ENCODE peak calls at places on chromosome 7, in nine cellular contexts. O is OCI-LY7, I is mammary epithelial cell, X is heart left ventricle, W is HCT116, G is esophagus squamous epithelium, Y is heart right ventricle, E is prostate gland, K is K562. B is an unnamed sample.

GRCh38 chr7:134991469-134992339 is 5.4 kb downstream of the AGBL3 start:
- DNase-seq in O (no peak), I (no peak), K (no peak), E (no peak), Y (no peak), X (no peak), G (no peak), W (no peak), B (no peak)

GRCh38 chr7:77738871-77739270 is 42.6 kb downstream of the RSBN1L start:
- DNase-seq in E (no peak), O (no peak), Y (no peak), X (no peak), G (no peak), I (no peak), K (no peak), W (no peak), B (no peak)

GRCh38 chr7:128257458-128257857 is 16.4 kb downstream of the LEP start:
- DNase-seq in K (no peak), O (no peak), I (no peak), X (no peak), W (no peak), Y (no peak), E (no peak), G (no peak), B (no peak)

GRCh38 chr7:40192036-40192435 is 57.2 kb downstream of the SUGCT start:
- DNase-seq in I (peak; percentile 46), X (no peak), K (no peak), W (no peak), O (no peak), E (no peak), Y (no peak), G (no peak), B (no peak)

GRCh38 chr7:81484266-81484665 is 285.6 kb downstream of the HGF start:
- DNase-seq in Y (peak; percentile 61), K (no peak), W (no peak), E (no peak), X (peak; percentile 72), I (peak; percentile 16), O (no peak), G (peak; percentile 1), B (no peak)

GRCh38 chr7:121385800-121386179 is 10.3 kb downstream of the FAM3C start:
- DNase-seq in E (no peak), W (no peak), G (no peak), X (no peak), O (peak; percentile 38), K (no peak), Y (no peak), I (peak; percentile 9), B (no peak)

GRCh38 chr7:157541796-157542668 is 205.2 kb downstream of the DNAJB6 start:
- DNase-seq in Y (no peak), X (no peak), O (no peak), K (no peak), I (no peak), G (no peak), W (no peak), E (no peak), B (peak; percentile 26)

GRCh38 chr7:8442814-8443304 is 9.4 kb downstream of the NXPH1 start:
- DNase-seq in O (no peak), I (peak; percentile 29), K (peak; percentile 71), X (peak; percentile 37), W (no peak), E (no peak), Y (peak; percentile 39), G (no peak), B (peak; percentile 51)

GRCh38 chr7:88757371-88757770 is 2.1 kb upstream of the ZNF804B start:
- DNase-seq in X (no peak), G (no peak), K (no peak), W (no peak), Y (no peak), O (no peak), I (no peak), E (no peak), B (no peak)

GRCh38 chr7:81527651-81528050 is 242.2 kb downstream of the HGF start:
- DNase-seq in K (no peak), I (no peak), Y (no peak), X (no peak), O (peak; percentile 12), G (no peak), E (no peak), W (no peak), B (no peak)

GRCh38 chr7:44116087-44116788 is 7.1 kb downstream of the POLD2 start:
- DNase-seq in W (no peak), G (no peak), X (no peak), O (no peak), Y (no peak), E (no peak), K (no peak), I (no peak), B (no peak)

GRCh38 chr7:151711906-151712771 is 164.8 kb downstream of the PRKAG2 start:
- DNase-seq in W (no peak), I (no peak), X (no peak), Y (no peak), G (no peak), E (no peak), K (no peak), O (no peak), B (no peak)

GRCh38 chr7:150368884-150369739 is 490 bp downstream of the REPIN1 start:
- DNase-seq in E (peak; percentile 45), W (peak; percentile 24), G (no peak), Y (peak; percentile 85), X (peak; percentile 85), K (peak; percentile 43), O (peak; percentile 65), I (no peak), B (peak; percentile 78)

GRCh38 chr7:26944486-26944885 is 80.1 kb upstream of the SKAP2 start:
- DNase-seq in O (no peak), K (no peak), Y (no peak), E (no peak), I (no peak), G (no peak), X (no peak), W (no peak), B (no peak)

GRCh38 chr7:143434660-143435059 is 8.6 kb upstream of the TAS2R60 start:
- DNase-seq in W (no peak), I (peak; percentile 54), X (peak; percentile 39), E (peak; percentile 85), O (no peak), Y (peak; percentile 50), K (no peak), G (peak; percentile 6), B (no peak)

GRCh38 chr7:923108-924041 is 31.1 kb downstream of the ADAP1 start:
- DNase-seq in K (peak; percentile 63), I (no peak), E (no peak), G (peak; percentile 63), W (no peak), Y (peak; percentile 56), X (peak; percentile 53), O (peak; percentile 91), B (peak; percentile 34)

GRCh38 chr7:91164948-91165845 is 99.0 kb upstream of the FZD1 start:
- DNase-seq in X (no peak), O (peak; percentile 56), W (no peak), Y (no peak), I (peak; percentile 79), G (no peak), K (no peak), E (no peak), B (no peak)

GRCh38 chr7:21251166-21251806 is 176.6 kb upstream of the SP4 start:
- DNase-seq in W (no peak), G (no peak), O (no peak), K (no peak), I (no peak), E (peak; percentile 36), X (no peak), Y (no peak), B (no peak)

GRCh38 chr7:139775829-139776266 is 1.9 kb downstream of the HIPK2 start:
- DNase-seq in W (peak; percentile 73), I (peak; percentile 68), O (peak; percentile 81), G (no peak), X (peak; percentile 66), K (peak; percentile 68), Y (peak; percentile 78), E (peak; percentile 77), B (no peak)

GRCh38 chr7:139777948-139778841 is at the start of gene HIPK2:
- DNase-seq in Y (peak; percentile 81), O (peak; percentile 80), W (no peak), X (peak; percentile 83), E (peak; percentile 74), K (peak; percentile 98), I (peak; percentile 55), G (peak; percentile 15), B (peak; percentile 73)

GRCh38 chr7:139776486-139777303 is 1.1 kb downstream of the HIPK2 start:
- DNase-seq in I (no peak), W (no peak), X (no peak), G (no peak), E (peak; percentile 41), Y (no peak), O (peak; percentile 61), K (peak; percentile 33), B (no peak)

GRCh38 chr7:139774376-139774775 is 3.4 kb downstream of the HIPK2 start:
- DNase-seq in I (peak; percentile 85), Y (no peak), G (no peak), X (no peak), O (no peak), E (no peak), W (no peak), K (no peak), B (no peak)

GRCh38 chr7:139777304-139777890 is 401 bp downstream of the HIPK2 start:
- DNase-seq in E (peak; percentile 24), I (no peak), O (peak; percentile 49), G (no peak), K (peak; percentile 72), W (no peak), X (peak; percentile 45), Y (no peak), B (no peak)
- H3K27ac ChIP-seq in E (peak overlapping the region; percentile 97), I (peak overlapping the region; percentile 78), O (no peak overlapping the region), G (peak overlapping the region; percentile 99), K (peak overlapping the region; percentile 62), W (peak overlapping the region; percentile 69), X (peak overlapping the region; percentile 86), Y (peak overlapping the region; percentile 95), B (peak overlapping the region; percentile 98)

DNA sequence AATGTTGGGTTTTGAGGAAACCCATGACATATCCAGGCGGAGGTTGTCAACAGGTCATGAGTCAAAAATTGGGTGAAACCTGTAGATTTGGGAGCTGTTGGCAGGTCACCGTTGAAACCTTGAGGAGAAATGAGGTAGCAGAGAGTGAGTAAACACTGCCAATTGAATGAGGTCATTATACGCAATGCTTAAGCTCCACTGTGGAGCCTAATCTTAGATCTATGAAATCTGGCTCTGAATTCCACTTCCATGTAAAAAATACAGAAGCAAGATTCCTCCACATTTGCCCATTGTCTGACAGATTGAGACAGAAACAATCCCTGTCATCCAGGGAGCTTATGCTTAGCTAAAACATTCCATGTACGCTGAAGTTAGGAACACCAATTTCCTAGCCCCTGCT is 76.0 kb upstream of the IL6 start:
- DNase-seq in X (no peak), K (no peak), W (no peak), I (no peak), O (no peak), G (no peak), E (no peak), Y (no peak), B (no peak)
- H3K27ac ChIP-seq in X (peak overlapping the region; percentile 21), K (no peak overlapping the region), W (no peak overlapping the region), I (peak overlapping the region; percentile 59), O (no peak overlapping the region), G (no peak overlapping the region), E (no peak overlapping the region), Y (no peak overlapping the region), B (no peak overlapping the region)

GRCh38 chr7:55081854-55082603 is 63.2 kb downstream of the EGFR start:
- DNase-seq in W (no peak), E (peak; percentile 49), Y (no peak), O (no peak), I (no peak), G (no peak), K (no peak), X (no peak), B (no peak)
- H3K27ac ChIP-seq in W (no peak overlapping the region), E (peak overlapping the region; percentile 40), Y (no peak overlapping the region), O (no peak overlapping the region), I (no peak overlapping the region), G (peak overlapping the region; percentile 80), K (no peak overlapping the region), X (no peak overlapping the region), B (no peak overlapping the region)

GRCh38 chr7:29337628-29338116 is 143.1 kb downstream of the CHN2 start:
- DNase-seq in G (no peak), E (no peak), W (no peak), K (no peak), X (no peak), Y (no peak), O (no peak), I (no peak), B (no peak)
- H3K27ac ChIP-seq in G (no peak overlapping the region), E (no peak overlapping the region), W (no peak overlapping the region), K (no peak overlapping the region), X (no peak overlapping the region), Y (no peak overlapping the region), O (no peak overlapping the region), I (no peak overlapping the region), B (peak overlapping the region; percentile 71)